ENCODE peak calls at places on chromosomes 3 and 15, in six cellular contexts. One of them, this sample, is unnamed.

GRCh38 chr15:37758412-37758811 is 176.0 kb upstream of the TMCO5A start:
- DNase-seq in GM23338: no peak
- DNase-seq in K562: no peak
- DNase-seq in GM12878: no peak
- DNase-seq in WTC11: no peak
- DNase-seq in HepG2: peak; percentile 22
- DNase-seq in this sample: no peak

GRCh38 chr3:38582941-38583645 is 66.4 kb downstream of the SCN5A start:
- DNase-seq in GM23338: no peak
- DNase-seq in K562: no peak
- DNase-seq in GM12878: no peak
- DNase-seq in WTC11: no peak
- DNase-seq in HepG2: no peak
- DNase-seq in this sample: peak; percentile 27

GRCh38 chr3:59502806-59503205 is 453.0 kb upstream of the CFAP20DC start:
- DNase-seq in GM23338: no peak
- DNase-seq in K562: no peak
- DNase-seq in GM12878: no peak
- DNase-seq in WTC11: no peak
- DNase-seq in HepG2: no peak
- DNase-seq in this sample: no peak

GRCh38 chr3:161913786-161914389 is 417.3 kb downstream of the OTOL1 start:
- DNase-seq in GM23338: no peak
- DNase-seq in K562: no peak
- DNase-seq in GM12878: no peak
- DNase-seq in WTC11: no peak
- DNase-seq in HepG2: peak; percentile 59
- DNase-seq in this sample: no peak

GRCh38 chr15:35603298-35603697 is 57.3 kb upstream of the DPH6 start:
- DNase-seq in GM23338: no peak
- DNase-seq in K562: no peak
- DNase-seq in GM12878: peak; percentile 25
- DNase-seq in WTC11: no peak
- DNase-seq in HepG2: no peak
- DNase-seq in this sample: no peak

GRCh38 chr3:165815682-165816081 is 21.5 kb downstream of the BCHE start:
- DNase-seq in GM23338: no peak
- DNase-seq in K562: no peak
- DNase-seq in GM12878: no peak
- DNase-seq in WTC11: no peak
- DNase-seq in HepG2: no peak
- DNase-seq in this sample: no peak

GRCh38 chr15:70318996-70319465 is 221.3 kb upstream of the TLE3 start:
- DNase-seq in GM23338: no peak
- DNase-seq in K562: no peak
- DNase-seq in GM12878: no peak
- DNase-seq in WTC11: no peak
- DNase-seq in HepG2: no peak
- DNase-seq in this sample: no peak

GRCh38 chr15:68729789-68730201 is 90.9 kb downstream of the ANP32A start:
- DNase-seq in GM23338: no peak
- DNase-seq in K562: no peak
- DNase-seq in GM12878: no peak
- DNase-seq in WTC11: no peak
- DNase-seq in HepG2: no peak
- DNase-seq in this sample: no peak

GRCh38 chr3:39707314-39707909 is 102.0 kb upstream of the MYRIP start:
- DNase-seq in GM23338: peak; percentile 68
- DNase-seq in K562: peak; percentile 49
- DNase-seq in GM12878: no peak
- DNase-seq in WTC11: no peak
- DNase-seq in HepG2: peak; percentile 13
- DNase-seq in this sample: no peak

GRCh38 chr3:78116874-78117273 is 1077.0 kb downstream of the ROBO2 start:
- DNase-seq in GM23338: no peak
- DNase-seq in K562: no peak
- DNase-seq in GM12878: no peak
- DNase-seq in WTC11: no peak
- DNase-seq in HepG2: no peak
- DNase-seq in this sample: no peak

GRCh38 chr15:43361313-43361903 is 9.4 kb downstream of the ZSCAN29 start:
- DNase-seq in GM23338: peak; percentile 5
- DNase-seq in K562: no peak
- DNase-seq in GM12878: no peak
- DNase-seq in WTC11: no peak
- DNase-seq in HepG2: no peak
- DNase-seq in this sample: no peak

GRCh38 chr15:40769310-40770146 is at the start of gene C15orf62:
- DNase-seq in GM23338: no peak
- DNase-seq in K562: no peak
- DNase-seq in GM12878: peak; percentile 53
- DNase-seq in WTC11: no peak
- DNase-seq in HepG2: no peak
- DNase-seq in this sample: no peak

GRCh38 chr3:194231840-194232832 is 96.2 kb downstream of the HES1 start:
- DNase-seq in GM23338: peak; percentile 70
- DNase-seq in K562: no peak
- DNase-seq in GM12878: no peak
- DNase-seq in WTC11: peak; percentile 55
- DNase-seq in HepG2: no peak
- DNase-seq in this sample: peak; percentile 70

GRCh38 chr3:42745291-42745745 is 27.7 kb downstream of the CCDC13 start:
- DNase-seq in GM23338: no peak
- DNase-seq in K562: no peak
- DNase-seq in GM12878: no peak
- DNase-seq in WTC11: no peak
- DNase-seq in HepG2: no peak
- DNase-seq in this sample: no peak

GRCh38 chr3:111579495-111579894 is 15.7 kb downstream of the ZBED2 start:
- DNase-seq in GM23338: no peak
- DNase-seq in K562: no peak
- DNase-seq in GM12878: no peak
- DNase-seq in WTC11: no peak
- DNase-seq in HepG2: no peak
- DNase-seq in this sample: no peak

GRCh38 chr3:27596334-27596841 is 112.2 kb upstream of the SLC4A7 start:
- DNase-seq in GM23338: no peak
- DNase-seq in K562: no peak
- DNase-seq in GM12878: peak; percentile 56
- DNase-seq in WTC11: no peak
- DNase-seq in HepG2: no peak
- DNase-seq in this sample: no peak

GRCh38 chr3:190892328-190893011 is 30.0 kb upstream of the GMNC start:
- DNase-seq in GM23338: peak; percentile 34
- DNase-seq in K562: no peak
- DNase-seq in GM12878: no peak
- DNase-seq in WTC11: no peak
- DNase-seq in HepG2: no peak
- DNase-seq in this sample: no peak

GRCh38 chr3:114587973-114588372 is 294.1 kb downstream of the TIGIT start:
- DNase-seq in GM23338: no peak
- DNase-seq in K562: no peak
- DNase-seq in GM12878: no peak
- DNase-seq in WTC11: no peak
- DNase-seq in HepG2: no peak
- DNase-seq in this sample: no peak

GRCh38 chr15:51731549-51732267 is 5.7 kb downstream of the LYSMD2 start:
- DNase-seq in GM23338: peak; percentile 15
- DNase-seq in K562: no peak
- DNase-seq in GM12878: peak; percentile 90
- DNase-seq in WTC11: no peak
- DNase-seq in HepG2: no peak
- DNase-seq in this sample: no peak

GRCh38 chr3:113100063-113100462 is 109.3 kb downstream of the GTPBP8 start:
- DNase-seq in GM23338: no peak
- DNase-seq in K562: no peak
- DNase-seq in GM12878: no peak
- DNase-seq in WTC11: no peak
- DNase-seq in HepG2: no peak
- DNase-seq in this sample: no peak

GRCh38 chr15:78396976-78397375 is 41.0 kb upstream of the IREB2 start:
- DNase-seq in GM23338: peak; percentile 75
- DNase-seq in K562: peak; percentile 67
- DNase-seq in GM12878: no peak
- DNase-seq in WTC11: peak; percentile 45
- DNase-seq in HepG2: peak; percentile 70
- DNase-seq in this sample: no peak

GRCh38 chr3:47113669-47114365 is 50.1 kb downstream of the SETD2 start:
- DNase-seq in GM23338: peak; percentile 62
- DNase-seq in K562: no peak
- DNase-seq in GM12878: peak; percentile 20
- DNase-seq in WTC11: no peak
- DNase-seq in HepG2: no peak
- DNase-seq in this sample: no peak

GRCh38 chr3:139173372-139174108 is 128.8 kb upstream of the PRR23C start:
- DNase-seq in GM23338: no peak
- DNase-seq in K562: no peak
- DNase-seq in GM12878: peak; percentile 23
- DNase-seq in WTC11: no peak
- DNase-seq in HepG2: no peak
- DNase-seq in this sample: no peak

GRCh38 chr15:99474041-99474906 is 91.5 kb upstream of the MEF2A start:
- DNase-seq in GM23338: no peak
- DNase-seq in K562: no peak
- DNase-seq in GM12878: no peak
- DNase-seq in WTC11: no peak
- DNase-seq in HepG2: no peak
- DNase-seq in this sample: no peak

GRCh38 chr3:146189519-146190173 is 28.7 kb upstream of the PLOD2 start:
- DNase-seq in GM23338: peak; percentile 84
- DNase-seq in K562: peak; percentile 41
- DNase-seq in GM12878: no peak
- DNase-seq in WTC11: no peak
- DNase-seq in HepG2: peak; percentile 49
- DNase-seq in this sample: no peak

GRCh38 chr3:189839576-189839975 is 208.4 kb downstream of the TP63 start:
- DNase-seq in GM23338: no peak
- DNase-seq in K562: no peak
- DNase-seq in GM12878: no peak
- DNase-seq in WTC11: no peak
- DNase-seq in HepG2: no peak
- DNase-seq in this sample: no peak
- TF ChIP-seq CREB1 in GM23338: no peak
- TF ChIP-seq CREB1 in K562: no peak
- TF ChIP-seq CREB1 in GM12878: no peak
- TF ChIP-seq CREB1 in WTC11: no peak
- TF ChIP-seq CREB1 in HepG2: no peak
- TF ChIP-seq CREB1 in this sample: no peak

DNA sequence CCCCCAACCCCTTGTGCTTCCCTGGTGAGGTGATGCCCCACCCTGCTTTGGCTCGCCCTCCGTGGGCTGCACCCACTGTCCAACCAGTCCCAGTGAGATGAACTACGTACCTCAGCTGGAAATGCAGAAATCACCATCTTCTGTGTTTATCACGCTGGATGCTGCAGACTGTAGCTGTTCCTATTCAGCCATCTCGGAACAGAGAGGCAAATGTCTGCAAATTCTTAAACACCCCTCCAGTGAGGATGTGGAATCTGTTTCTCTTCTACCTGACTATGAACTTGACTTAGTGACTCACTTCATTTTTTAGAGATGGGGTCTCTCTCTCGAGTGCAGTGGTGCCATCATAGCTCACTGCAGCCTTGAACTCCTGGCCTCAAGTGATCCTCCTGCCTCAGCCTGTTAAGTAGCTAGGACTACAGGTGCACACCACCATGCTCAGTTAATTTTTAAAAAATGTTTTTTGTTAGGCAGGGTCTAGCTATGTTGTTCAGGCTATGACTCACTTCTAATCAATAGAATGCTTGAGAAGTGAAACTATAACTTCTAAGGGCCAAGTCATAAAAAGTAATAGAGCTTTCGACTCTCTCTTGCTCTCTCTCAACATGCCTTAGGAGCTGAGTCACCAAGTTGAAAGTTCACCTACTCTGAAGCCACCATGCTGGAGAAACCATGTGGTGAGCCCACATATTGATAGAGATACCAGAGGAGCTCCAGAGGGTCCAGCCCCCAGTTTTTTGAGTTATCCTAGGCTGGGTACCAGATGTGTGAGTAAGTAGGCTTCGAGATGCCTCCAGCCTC is 11.5 kb upstream of the PARP14 start:
- DNase-seq in GM23338: no peak
- DNase-seq in K562: peak; percentile 7
- DNase-seq in GM12878: no peak
- DNase-seq in WTC11: no peak
- DNase-seq in HepG2: peak; percentile 50
- DNase-seq in this sample: no peak
- TF ChIP-seq CREB1 in GM23338: no peak
- TF ChIP-seq CREB1 in K562: no peak
- TF ChIP-seq CREB1 in GM12878: no peak
- TF ChIP-seq CREB1 in WTC11: no peak
- TF ChIP-seq CREB1 in HepG2: peak; percentile 49
- TF ChIP-seq CREB1 in this sample: no peak

DNA sequence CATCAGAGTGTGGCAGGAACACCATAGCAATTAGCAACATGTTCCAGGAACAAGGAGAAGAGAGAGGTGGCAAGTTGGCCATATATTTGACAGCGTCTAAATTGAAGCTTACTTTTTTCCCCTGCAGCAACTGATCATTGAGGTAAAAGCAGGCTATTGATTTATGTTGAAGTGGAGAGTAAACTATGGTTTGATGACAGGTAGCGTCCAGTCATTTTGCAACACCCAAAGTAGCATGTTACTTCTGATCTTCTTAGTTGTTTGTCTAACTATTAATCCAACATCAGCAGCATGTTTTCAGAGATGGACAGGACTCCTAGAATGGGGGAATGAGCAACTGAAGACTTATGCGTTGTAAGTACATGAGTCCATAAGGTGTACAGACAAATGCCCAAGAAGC is 225.8 kb downstream of the ZPLD1 start:
- DNase-seq in GM23338: no peak
- DNase-seq in K562: no peak
- DNase-seq in GM12878: no peak
- DNase-seq in WTC11: no peak
- DNase-seq in HepG2: no peak
- DNase-seq in this sample: no peak
- TF ChIP-seq CREB1 in GM23338: no peak
- TF ChIP-seq CREB1 in K562: no peak
- TF ChIP-seq CREB1 in GM12878: no peak
- TF ChIP-seq CREB1 in WTC11: no peak
- TF ChIP-seq CREB1 in HepG2: no peak
- TF ChIP-seq CREB1 in this sample: no peak

DNA sequence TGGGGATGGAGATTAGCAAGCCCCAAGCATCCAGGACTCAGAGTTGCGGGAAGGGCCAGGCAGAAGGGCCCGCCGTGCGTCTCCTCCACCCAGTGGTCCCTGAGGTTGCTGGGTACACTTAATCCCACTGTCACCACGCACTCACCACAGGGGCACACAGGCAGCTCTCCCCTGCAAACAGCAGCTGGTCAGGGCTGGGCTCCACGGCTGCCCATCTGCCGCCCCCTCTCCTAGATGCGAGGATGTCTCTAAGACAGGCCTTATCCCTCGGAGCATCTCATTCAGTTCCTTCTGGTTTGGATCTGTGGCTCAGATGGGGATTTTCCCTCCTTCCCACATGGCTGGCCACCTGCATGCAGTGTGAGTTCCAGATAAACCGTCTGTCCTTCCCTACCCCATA is 26.3 kb downstream of the MRPS11 start:
- DNase-seq in GM23338: no peak
- DNase-seq in K562: no peak
- DNase-seq in GM12878: no peak
- DNase-seq in WTC11: no peak
- DNase-seq in HepG2: no peak
- DNase-seq in this sample: no peak
- TF ChIP-seq CREB1 in GM23338: no peak
- TF ChIP-seq CREB1 in K562: no peak
- TF ChIP-seq CREB1 in GM12878: no peak
- TF ChIP-seq CREB1 in WTC11: no peak
- TF ChIP-seq CREB1 in HepG2: no peak
- TF ChIP-seq CREB1 in this sample: no peak

GRCh38 chr3:36557708-36558100 is 177.4 kb downstream of the STAC start:
- DNase-seq in GM23338: no peak
- DNase-seq in K562: no peak
- DNase-seq in GM12878: no peak
- DNase-seq in WTC11: no peak
- DNase-seq in HepG2: no peak
- DNase-seq in this sample: no peak
- TF ChIP-seq CREB1 in GM23338: no peak
- TF ChIP-seq CREB1 in K562: no peak
- TF ChIP-seq CREB1 in GM12878: no peak
- TF ChIP-seq CREB1 in WTC11: no peak
- TF ChIP-seq CREB1 in HepG2: no peak
- TF ChIP-seq CREB1 in this sample: no peak

This sample was measured in H1.